ENCODE peak calls at places on chromosome X, in ten cellular contexts. O, U, M, R, Y, G, D, T, F and X are unnamed samples.

GRCh38 chrX:123731258-123731986 is 1.4 kb downstream of the THOC2 start:
- DNase-seq in O (no peak), U (peak), M (no peak), R (no peak), Y (no peak), G (peak), D (peak), T (peak), F (no peak), X (peak)

GRCh38 chrX:19046343-19047215 is 62.7 kb upstream of the PHKA2 start:
- DNase-seq in O (no peak), U (peak), M (no peak), R (no peak), Y (no peak), G (no peak), D (peak), T (peak), F (no peak), X (no peak)

GRCh38 chrX:16587776-16588175 is 62.2 kb upstream of the S100G start:
- DNase-seq in O (no peak), U (no peak), M (no peak), R (no peak), Y (no peak), G (no peak), D (no peak), T (no peak), F (no peak), X (no peak)

GRCh38 chrX:25144043-25144940 is 128.5 kb upstream of the ARX start:
- DNase-seq in O (peak), U (peak), M (no peak), R (peak), Y (peak), G (no peak), D (peak), T (peak), F (peak), X (peak)

GRCh38 chrX:130012683-130013082 is 30.2 kb downstream of the BCORL1 start:
- DNase-seq in O (no peak), U (no peak), M (no peak), R (no peak), Y (no peak), G (no peak), D (no peak), T (no peak), F (no peak), X (no peak)

GRCh38 chrX:69021095-69021494 is 144.2 kb downstream of the PJA1 start:
- DNase-seq in O (no peak), U (no peak), M (no peak), R (no peak), Y (no peak), G (peak), D (no peak), T (no peak), F (no peak), X (no peak)

GRCh38 chrX:93875621-93876282 is 201.7 kb downstream of the FAM133A start:
- DNase-seq in O (peak), U (no peak), M (no peak), R (no peak), Y (no peak), G (no peak), D (no peak), T (peak), F (no peak), X (no peak)

GRCh38 chrX:31272472-31272775 is 200.6 kb upstream of the FTHL17 start:
- DNase-seq in O (no peak), U (no peak), M (no peak), R (no peak), Y (no peak), G (no peak), D (no peak), T (no peak), F (no peak), X (no peak)

GRCh38 chrX:147958316-147958715 is 22.8 kb upstream of the FMR1NB start:
- DNase-seq in O (no peak), U (peak), M (no peak), R (no peak), Y (no peak), G (no peak), D (no peak), T (peak), F (no peak), X (no peak)

GRCh38 chrX:134171661-134172587 is 65.1 kb upstream of the CCDC160 start:
- DNase-seq in O (peak), U (no peak), M (no peak), R (peak), Y (peak), G (no peak), D (no peak), T (peak), F (peak), X (peak)